ENCODE peak calls at places on chromosomes 12 and 14, in four cellular contexts. V is amniotic epithelial cell, Y is uterus, D is ELF-1. C is an unnamed sample.

GRCh38 chr12:115474525-115475353 is 790.8 kb upstream of the TBX3 start:
- DNase-seq in V (no peak), Y (no peak), D (no peak), C (no peak)

GRCh38 chr12:86137936-86138335 is 118.3 kb downstream of the MGAT4C start:
- DNase-seq in V (peak), Y (no peak), D (no peak), C (no peak)

GRCh38 chr12:52291267-52291935 is at the start of gene KRT81:
- DNase-seq in V (no peak), Y (no peak), D (no peak), C (no peak)

GRCh38 chr12:52137746-52138145 is 54.1 kb downstream of the KRT80 start:
- DNase-seq in V (no peak), Y (no peak), D (no peak), C (peak)

GRCh38 chr12:108371801-108372344 is 32.8 kb upstream of the CMKLR1 start:
- DNase-seq in V (peak), Y (no peak), D (no peak), C (no peak)

GRCh38 chr12:131950182-131950913 is 606 bp downstream of the EP400 start:
- DNase-seq in V (no peak), Y (no peak), D (peak), C (peak)

GRCh38 chr12:31491395-31491794 is 99.5 kb downstream of the DENND5B start:
- DNase-seq in V (no peak), Y (no peak), D (no peak), C (no peak)

GRCh38 chr12:26292596-26292995 is 97.2 kb downstream of the SSPN start:
- DNase-seq in V (no peak), Y (no peak), D (no peak), C (no peak)

GRCh38 chr12:19945559-19946485 is 422.5 kb upstream of the PDE3A start:
- DNase-seq in V (peak), Y (no peak), D (no peak), C (no peak)

GRCh38 chr12:57853864-57854556 is 7.5 kb upstream of the CTDSP2 start:
- DNase-seq in V (no peak), Y (no peak), D (no peak), C (no peak)

GRCh38 chr14:69107407-69108003 is 45.4 kb downstream of the DCAF5 start:
- DNase-seq in V (peak), Y (peak), D (peak), C (no peak)